ENCODE peak calls at places on chromosomes 13 and 19, in six cellular contexts. One of them, this sample, is unnamed.

GRCh38 chr13:47661076-47661475 is 340.0 kb downstream of the SUCLA2 start:
- DNase-seq in neuronal stem cell: no peak
- DNase-seq in SK-N-SH: no peak
- DNase-seq in IMR-90: peak
- DNase-seq in neural progenitor cell: no peak
- DNase-seq in HCT116: no peak
- DNase-seq in this sample: peak

GRCh38 chr13:106029901-106030300 is 505.6 kb downstream of the EFNB2 start:
- DNase-seq in neuronal stem cell: no peak
- DNase-seq in SK-N-SH: no peak
- DNase-seq in IMR-90: no peak
- DNase-seq in neural progenitor cell: no peak
- DNase-seq in HCT116: no peak
- DNase-seq in this sample: no peak

GRCh38 chr13:72181661-72182060 is 314.7 kb upstream of the DACH1 start:
- DNase-seq in neuronal stem cell: no peak
- DNase-seq in SK-N-SH: no peak
- DNase-seq in IMR-90: no peak
- DNase-seq in neural progenitor cell: no peak
- DNase-seq in HCT116: no peak
- DNase-seq in this sample: peak

GRCh38 chr19:16260794-16261161 is 63.1 kb downstream of the AP1M1 start:
- DNase-seq in neuronal stem cell: no peak
- DNase-seq in SK-N-SH: no peak
- DNase-seq in IMR-90: no peak
- DNase-seq in neural progenitor cell: no peak
- DNase-seq in HCT116: no peak
- DNase-seq in this sample: no peak

GRCh38 chr19:11797491-11797890 is 832 bp upstream of the ZNF491 start:
- DNase-seq in neuronal stem cell: peak
- DNase-seq in SK-N-SH: peak
- DNase-seq in IMR-90: peak
- DNase-seq in neural progenitor cell: peak
- DNase-seq in HCT116: peak
- DNase-seq in this sample: peak

GRCh38 chr13:72726721-72727416 is 560 bp downstream of the MZT1 start:
- DNase-seq in neuronal stem cell: peak
- DNase-seq in SK-N-SH: peak
- DNase-seq in IMR-90: no peak
- DNase-seq in neural progenitor cell: peak
- DNase-seq in HCT116: peak
- DNase-seq in this sample: peak

GRCh38 chr19:10321874-10322835 is 6.3 kb upstream of the FDX2 start:
- DNase-seq in neuronal stem cell: no peak
- DNase-seq in SK-N-SH: peak
- DNase-seq in IMR-90: no peak
- DNase-seq in neural progenitor cell: no peak
- DNase-seq in HCT116: no peak
- DNase-seq in this sample: no peak

GRCh38 chr13:51557875-51558604 is 26.2 kb upstream of the WDFY2 start:
- DNase-seq in neuronal stem cell: no peak
- DNase-seq in SK-N-SH: no peak
- DNase-seq in IMR-90: peak
- DNase-seq in neural progenitor cell: no peak
- DNase-seq in HCT116: no peak
- DNase-seq in this sample: peak

GRCh38 chr13:66803759-66804456 is 426.2 kb downstream of the PCDH9 start:
- DNase-seq in neuronal stem cell: no peak
- DNase-seq in SK-N-SH: no peak
- DNase-seq in IMR-90: peak
- DNase-seq in neural progenitor cell: no peak
- DNase-seq in HCT116: no peak
- DNase-seq in this sample: no peak

GRCh38 chr19:38034153-38034835 is 127.3 kb downstream of the SIPA1L3 start:
- DNase-seq in neuronal stem cell: no peak
- DNase-seq in SK-N-SH: no peak
- DNase-seq in IMR-90: peak
- DNase-seq in neural progenitor cell: no peak
- DNase-seq in HCT116: no peak
- DNase-seq in this sample: no peak

GRCh38 chr13:34035676-34036325 is 217.9 kb downstream of the RFC3 start:
- DNase-seq in neuronal stem cell: no peak
- DNase-seq in SK-N-SH: no peak
- DNase-seq in IMR-90: no peak
- DNase-seq in neural progenitor cell: no peak
- DNase-seq in HCT116: no peak
- DNase-seq in this sample: peak

GRCh38 chr13:40639226-40639681 is 27.2 kb downstream of the FOXO1 start:
- DNase-seq in neuronal stem cell: no peak
- DNase-seq in SK-N-SH: no peak
- DNase-seq in IMR-90: no peak
- DNase-seq in neural progenitor cell: no peak
- DNase-seq in HCT116: no peak
- DNase-seq in this sample: peak

GRCh38 chr13:94858856-94859811 is 146.8 kb upstream of the SOX21 start:
- DNase-seq in neuronal stem cell: no peak
- DNase-seq in SK-N-SH: no peak
- DNase-seq in IMR-90: peak
- DNase-seq in neural progenitor cell: peak
- DNase-seq in HCT116: no peak
- DNase-seq in this sample: peak

GRCh38 chr19:48510421-48511268 is 990 bp downstream of the LMTK3 start:
- DNase-seq in neuronal stem cell: no peak
- DNase-seq in SK-N-SH: peak
- DNase-seq in IMR-90: peak
- DNase-seq in neural progenitor cell: peak
- DNase-seq in HCT116: no peak
- DNase-seq in this sample: peak

GRCh38 chr13:45048890-45049407 is 59.6 kb downstream of the GPALPP1 start:
- DNase-seq in neuronal stem cell: no peak
- DNase-seq in SK-N-SH: no peak
- DNase-seq in IMR-90: no peak
- DNase-seq in neural progenitor cell: peak
- DNase-seq in HCT116: no peak
- DNase-seq in this sample: no peak

DNA sequence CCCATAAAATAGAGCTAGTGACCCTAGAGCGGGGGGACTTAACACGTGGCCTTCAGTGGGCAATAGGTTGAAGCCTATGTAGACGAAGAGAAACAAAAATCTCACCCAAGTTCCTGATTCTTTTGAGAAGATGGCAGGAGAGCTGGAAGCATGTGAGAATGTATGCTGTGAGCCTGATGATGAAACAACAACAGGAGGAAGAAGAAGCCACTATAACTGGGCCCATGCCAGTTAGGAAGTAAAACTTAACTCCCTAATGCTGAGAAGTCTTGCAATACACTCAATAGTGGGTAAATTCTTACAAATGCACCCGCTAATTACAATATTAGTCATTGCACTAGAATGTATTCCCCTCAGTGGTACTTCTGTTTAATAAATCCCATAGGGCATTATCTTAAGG is 9.0 kb downstream of the PCDH17 start:
- DNase-seq in neuronal stem cell: no peak
- DNase-seq in SK-N-SH: no peak
- DNase-seq in IMR-90: no peak
- DNase-seq in neural progenitor cell: no peak
- DNase-seq in HCT116: no peak
- DNase-seq in this sample: no peak
- H3K27ac ChIP-seq in neuronal stem cell: no peak
- H3K27ac ChIP-seq in SK-N-SH: no peak
- H3K27ac ChIP-seq in IMR-90: no peak
- H3K27ac ChIP-seq in neural progenitor cell: no peak
- H3K27ac ChIP-seq in HCT116: no peak
- H3K27ac ChIP-seq in this sample: no peak

GRCh38 chr19:55377356-55378131 is 918 bp downstream of the TMEM190 start:
- DNase-seq in neuronal stem cell: no peak
- DNase-seq in SK-N-SH: peak
- DNase-seq in IMR-90: no peak
- DNase-seq in neural progenitor cell: peak
- DNase-seq in HCT116: no peak
- DNase-seq in this sample: no peak

GRCh38 chr19:55373993-55374757 is 2.5 kb upstream of the TMEM190 start:
- DNase-seq in neuronal stem cell: no peak
- DNase-seq in SK-N-SH: peak
- DNase-seq in IMR-90: peak
- DNase-seq in neural progenitor cell: peak
- DNase-seq in HCT116: no peak
- DNase-seq in this sample: peak

GRCh38 chr19:55379161-55379560 is 2.5 kb downstream of the TMEM190 start:
- DNase-seq in neuronal stem cell: no peak
- DNase-seq in SK-N-SH: peak
- DNase-seq in IMR-90: no peak
- DNase-seq in neural progenitor cell: no peak
- DNase-seq in HCT116: no peak
- DNase-seq in this sample: no peak

GRCh38 chr19:55373318-55373992 is 3.2 kb upstream of the TMEM190 start:
- DNase-seq in neuronal stem cell: no peak
- DNase-seq in SK-N-SH: no peak
- DNase-seq in IMR-90: no peak
- DNase-seq in neural progenitor cell: no peak
- DNase-seq in HCT116: no peak
- DNase-seq in this sample: no peak

GRCh38 chr19:55376381-55376933 is at the start of gene TMEM190:
- DNase-seq in neuronal stem cell: no peak
- DNase-seq in SK-N-SH: peak
- DNase-seq in IMR-90: no peak
- DNase-seq in neural progenitor cell: peak
- DNase-seq in HCT116: no peak
- DNase-seq in this sample: no peak
- H3K9ac ChIP-seq in neuronal stem cell: peak
- H3K9ac ChIP-seq in SK-N-SH: no peak
- H3K9ac ChIP-seq in IMR-90: no peak
- H3K9ac ChIP-seq in neural progenitor cell: no peak
- H3K9ac ChIP-seq in HCT116: no peak
- H3K9ac ChIP-seq in this sample: no peak

DNA sequence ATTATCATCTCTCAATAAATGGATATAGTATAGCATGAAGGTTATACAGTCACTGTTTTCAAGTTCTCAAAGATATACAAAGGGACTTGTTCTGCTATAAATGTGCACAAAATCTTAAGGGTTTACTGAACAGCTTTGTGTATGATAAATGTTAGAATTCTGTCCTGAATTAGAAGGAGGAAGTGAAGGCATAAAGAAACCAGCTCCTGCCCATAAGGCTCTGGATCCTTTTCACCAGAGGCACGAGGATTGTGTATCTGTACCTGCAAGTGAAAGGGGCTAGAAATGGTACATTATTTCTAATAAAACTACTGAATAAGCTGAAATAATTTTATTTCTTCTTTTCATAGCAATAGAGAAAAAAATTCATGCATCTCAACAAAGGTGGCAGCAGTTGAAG is 32.4 kb downstream of the PHF11 start:
- DNase-seq in neuronal stem cell: no peak
- DNase-seq in SK-N-SH: no peak
- DNase-seq in IMR-90: no peak
- DNase-seq in neural progenitor cell: no peak
- DNase-seq in HCT116: no peak
- DNase-seq in this sample: no peak
- H3K27ac ChIP-seq in neuronal stem cell: no peak
- H3K27ac ChIP-seq in SK-N-SH: no peak
- H3K27ac ChIP-seq in IMR-90: no peak
- H3K27ac ChIP-seq in neural progenitor cell: no peak
- H3K27ac ChIP-seq in HCT116: no peak
- H3K27ac ChIP-seq in this sample: no peak

GRCh38 chr19:6352381-6353165 is 8.8 kb upstream of the CLPP start:
- DNase-seq in neuronal stem cell: no peak
- DNase-seq in SK-N-SH: no peak
- DNase-seq in IMR-90: no peak
- DNase-seq in neural progenitor cell: no peak
- DNase-seq in HCT116: no peak
- DNase-seq in this sample: no peak
- H3K9ac ChIP-seq in neuronal stem cell: no peak
- H3K9ac ChIP-seq in SK-N-SH: no peak
- H3K9ac ChIP-seq in IMR-90: no peak
- H3K9ac ChIP-seq in neural progenitor cell: no peak
- H3K9ac ChIP-seq in HCT116: no peak
- H3K9ac ChIP-seq in this sample: no peak

DNA sequence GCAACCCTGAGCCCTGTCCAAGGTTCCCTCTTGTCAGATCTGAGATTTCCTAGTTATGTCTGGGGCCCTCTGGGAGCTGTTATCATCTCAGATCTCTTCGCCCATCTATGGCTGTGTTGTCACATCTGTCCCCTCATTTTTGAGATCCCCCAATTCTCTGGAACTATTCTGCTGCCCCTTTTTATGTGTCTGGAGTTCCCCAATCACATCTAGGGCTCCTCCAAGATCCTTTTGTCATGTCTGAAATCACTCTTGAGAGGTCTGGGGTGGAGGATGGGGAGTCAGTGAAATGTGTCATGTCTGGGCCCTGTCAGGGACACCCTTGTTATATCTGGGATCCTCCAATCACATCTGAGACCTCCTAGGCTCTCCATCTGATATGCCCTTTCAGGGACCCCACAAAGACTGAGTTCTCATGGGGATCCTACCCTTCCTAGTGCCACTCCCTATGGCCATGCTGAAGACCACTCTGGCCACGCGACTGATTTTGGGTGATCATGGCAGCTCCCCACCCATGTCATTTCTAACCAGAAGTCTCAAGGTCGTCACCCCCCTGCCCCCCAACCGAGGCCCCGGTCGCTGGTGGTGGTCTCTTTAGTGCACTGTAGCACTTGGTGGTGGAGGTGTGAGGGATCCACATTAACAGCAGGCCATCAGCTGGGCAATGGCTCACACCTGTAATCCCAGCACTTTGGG is 3.8 kb upstream of the MYBPC2 start:
- DNase-seq in neuronal stem cell: no peak
- DNase-seq in SK-N-SH: no peak
- DNase-seq in IMR-90: no peak
- DNase-seq in neural progenitor cell: no peak
- DNase-seq in HCT116: no peak
- DNase-seq in this sample: no peak
- H3K27ac ChIP-seq in neuronal stem cell: no peak
- H3K27ac ChIP-seq in SK-N-SH: no peak
- H3K27ac ChIP-seq in IMR-90: no peak
- H3K27ac ChIP-seq in neural progenitor cell: no peak
- H3K27ac ChIP-seq in HCT116: no peak
- H3K27ac ChIP-seq in this sample: no peak

GRCh38 chr13:32429406-32429909 is 1.5 kb upstream of the N4BP2L1 start:
- DNase-seq in neuronal stem cell: no peak
- DNase-seq in SK-N-SH: no peak
- DNase-seq in IMR-90: no peak
- DNase-seq in neural progenitor cell: no peak
- DNase-seq in HCT116: no peak
- DNase-seq in this sample: no peak
- H3K9ac ChIP-seq in neuronal stem cell: no peak
- H3K9ac ChIP-seq in SK-N-SH: no peak
- H3K9ac ChIP-seq in IMR-90: no peak
- H3K9ac ChIP-seq in neural progenitor cell: no peak
- H3K9ac ChIP-seq in HCT116: no peak
- H3K9ac ChIP-seq in this sample: no peak